ENCODE peak calls at places on chromosomes 13 and 19, in four cellular contexts. O is NB4, N is Peyer's patch, V is fibroblast of pulmonary artery. F is an unnamed sample.

GRCh38 chr19:40705362-40705651 is 11.4 kb downstream of the COQ8B start:
- DNase-seq in O (no peak), V (no peak), N (no peak), F (no peak)

GRCh38 chr19:30518965-30519606 is 146.9 kb downstream of the ZNF536 start:
- DNase-seq in N (no peak), O (no peak), V (no peak), F (no peak)

GRCh38 chr19:47644743-47645499 is 36.0 kb downstream of the BICRA start:
- DNase-seq in O (no peak), N (no peak), V (peak), F (no peak)

GRCh38 chr13:99385940-99386339 is 78.7 kb upstream of the GPR183 start:
- DNase-seq in N (no peak), O (no peak), V (no peak), F (no peak)

GRCh38 chr13:27911499-27911898 is 8.3 kb upstream of the PDX1 start:
- DNase-seq in V (no peak), O (no peak), N (no peak), F (no peak)

GRCh38 chr13:94849254-94849653 is 136.9 kb upstream of the SOX21 start:
- DNase-seq in V (no peak), N (no peak), O (no peak), F (no peak)

GRCh38 chr19:38361633-38362075 is 12.7 kb upstream of the PSMD8 start:
- DNase-seq in V (peak), N (peak), O (peak), F (peak)

GRCh38 chr19:5434970-5435641 is 20.1 kb upstream of the ZNRF4 start:
- DNase-seq in N (no peak), O (no peak), V (peak), F (no peak)

GRCh38 chr19:32483574-32483973 is 78.0 kb downstream of the DPY19L3 start:
- DNase-seq in O (no peak), V (no peak), N (no peak), F (no peak)

GRCh38 chr13:46181799-46182490 is at the start of gene LCP1:
- DNase-seq in O (peak), V (no peak), N (no peak), F (peak)

GRCh38 chr13:110418944-110419343 is 111.9 kb downstream of the COL4A2 start:
- DNase-seq in O (no peak), N (no peak), V (no peak), F (no peak)

GRCh38 chr19:34676697-34677385 is at the start of gene SCGB2B2:
- DNase-seq in V (no peak), N (no peak), O (peak), F (no peak)

GRCh38 chr13:45674908-45675307 is 27.2 kb upstream of the CBY2 start:
- DNase-seq in V (peak), N (no peak), O (no peak), F (no peak)

GRCh38 chr19:30131246-30131645 is 189.2 kb downstream of the URI1 start:
- DNase-seq in V (no peak), N (no peak), O (no peak), F (no peak)

GRCh38 chr13:29591310-29591709 is 4.2 kb downstream of the SLC7A1 start:
- DNase-seq in V (no peak), O (no peak), N (no peak), F (no peak)

GRCh38 chr13:107681611-107682010 is 533.7 kb downstream of the LIG4 start:
- DNase-seq in V (no peak), N (no peak), O (no peak), F (no peak)

GRCh38 chr19:30160426-30160825 is 211.8 kb upstream of the ZNF536 start:
- DNase-seq in O (no peak), V (no peak), N (no peak), F (no peak)

GRCh38 chr13:109569938-109570711 is 216.3 kb downstream of the IRS2 start:
- DNase-seq in V (no peak), O (peak), N (no peak), F (no peak)

GRCh38 chr13:103517768-103518102 is 451.5 kb upstream of the SLC10A2 start:
- DNase-seq in N (no peak), O (no peak), V (no peak), F (no peak)

GRCh38 chr13:113179374-113180230 is 21.2 kb downstream of the PROZ start:
- DNase-seq in V (no peak), O (no peak), N (no peak), F (no peak)

GRCh38 chr19:42529248-42529764 is 1.0 kb upstream of the CEACAM1 start:
- DNase-seq in O (peak), N (peak), V (peak), F (peak)

GRCh38 chr19:40691421-40692211 is 1.2 kb upstream of the NUMBL start:
- DNase-seq in O (peak), N (no peak), V (no peak), F (no peak)

GRCh38 chr19:34067861-34068271 is 104.4 kb upstream of the LSM14A start:
- DNase-seq in N (no peak), O (no peak), V (no peak), F (no peak)

GRCh38 chr19:50719566-50719965 is at the start of gene SHANK1:
- DNase-seq in V (no peak), O (peak), N (no peak), F (no peak)

GRCh38 chr13:44218501-44219240 is 155.0 kb upstream of the SERP2 start:
- DNase-seq in V (peak), O (no peak), N (no peak), F (no peak)

GRCh38 chr13:90302113-90302512 is 1045.4 kb upstream of the MIR17HG start:
- DNase-seq in V (peak), N (no peak), O (no peak), F (no peak)

GRCh38 chr13:45847554-45848224 is 3.9 kb downstream of the SIAH3 start:
- DNase-seq in O (peak), V (peak), N (no peak), F (peak)

GRCh38 chr13:111122056-111122455 is 6.9 kb downstream of the ARHGEF7 start:
- DNase-seq in V (no peak), N (no peak), O (no peak), F (no peak)

GRCh38 chr13:67298297-67298696 is 68.2 kb upstream of the PCDH9 start:
- DNase-seq in N (no peak), O (no peak), V (no peak), F (no peak)

GRCh38 chr19:19488875-19489690 is 26.3 kb downstream of the TSSK6 start:
- DNase-seq in N (peak), O (peak), V (peak), F (peak)
- H3K4me3 ChIP-seq in N (no peak), O (no peak), V (peak), F (peak)

DNA sequence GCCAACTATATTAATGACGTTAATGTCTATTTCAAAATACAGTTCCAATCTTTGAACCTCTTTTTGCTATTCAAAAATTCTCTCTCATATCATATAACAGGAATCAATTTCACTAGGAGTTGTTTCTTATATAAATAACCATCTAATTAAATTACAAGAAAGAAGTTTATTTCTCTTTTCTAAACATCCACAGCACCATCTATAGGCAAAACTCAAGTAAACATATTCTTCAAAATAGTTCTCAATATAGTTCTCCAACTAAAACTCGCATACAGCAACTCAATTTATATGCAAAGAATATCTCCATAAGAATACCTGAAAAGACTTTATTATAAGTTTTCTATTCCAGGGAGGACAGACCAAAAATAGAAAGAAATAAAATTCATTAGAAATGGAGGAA is 65.6 kb downstream of the RBM26 start:
- DNase-seq in O (no peak), N (no peak), V (no peak), F (no peak)
- H3K4me3 ChIP-seq in O (no peak), N (no peak), V (no peak), F (no peak)

DNA sequence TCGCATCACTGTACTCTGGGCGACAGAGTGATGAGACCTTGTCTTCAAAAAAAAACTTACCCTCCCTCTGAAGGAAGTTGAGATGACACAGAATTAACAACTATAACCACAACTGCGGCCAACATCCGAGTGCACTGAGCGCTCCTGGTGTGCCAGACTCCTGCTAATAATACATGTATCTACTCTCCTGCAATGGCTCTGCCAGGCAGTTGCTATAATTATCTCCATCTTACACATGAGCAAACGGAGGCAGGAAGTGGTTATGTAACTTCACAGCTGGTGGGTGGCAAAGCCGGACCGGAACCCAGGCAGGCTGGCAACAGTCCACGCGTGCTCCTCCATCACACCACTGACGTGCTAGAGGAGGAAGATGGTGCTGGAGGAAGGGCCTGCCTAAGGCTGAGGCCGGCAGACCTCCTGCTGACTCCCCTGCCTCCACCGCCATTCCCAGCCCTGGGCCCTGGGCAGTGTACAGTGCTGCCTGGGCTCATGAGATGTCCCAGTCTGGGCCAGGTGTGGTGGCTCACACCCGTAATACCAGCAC is 12.6 kb downstream of the XRCC1 start:
- DNase-seq in V (peak), O (peak), N (no peak), F (peak)
- H3K4me3 ChIP-seq in V (no peak), O (no peak), N (peak), F (peak)

GRCh38 chr13:100392709-100393630 is 195.6 kb downstream of the GGACT start:
- DNase-seq in O (peak), N (no peak), V (peak), F (no peak)
- H3K4me3 ChIP-seq in O (no peak), N (no peak), V (no peak), F (no peak)

GRCh38 chr13:78201411-78201810 is 282.8 kb upstream of the EDNRB start:
- DNase-seq in N (no peak), V (no peak), O (no peak), F (no peak)
- H3K4me3 ChIP-seq in N (no peak), V (no peak), O (no peak), F (no peak)

GRCh38 chr19:12648088-12648487 is 18.5 kb downstream of the MAN2B1 start:
- DNase-seq in N (no peak), O (no peak), V (no peak), F (no peak)
- H3K4me3 ChIP-seq in N (peak), O (no peak), V (peak), F (no peak)

GRCh38 chr19:341386-342127 is 3.0 kb downstream of the MIER2 start:
- DNase-seq in N (no peak), O (no peak), V (no peak), F (no peak)

GRCh38 chr19:342128-342455 is 2.5 kb downstream of the MIER2 start:
- DNase-seq in N (no peak), O (no peak), V (no peak), F (no peak)

GRCh38 chr19:340620-341385 is 3.8 kb downstream of the MIER2 start:
- DNase-seq in O (no peak), V (no peak), N (peak), F (no peak)

GRCh38 chr19:336067-336614 is 8.5 kb downstream of the MIER2 start:
- DNase-seq in V (no peak), O (no peak), N (no peak), F (no peak)

GRCh38 chr19:339262-339887 is 5.2 kb downstream of the MIER2 start:
- DNase-seq in O (no peak), N (peak), V (no peak), F (no peak)
- H3K4me3 ChIP-seq in O (no peak), N (no peak), V (no peak), F (no peak)

GRCh38 chr19:1315470-1316166 is 29.9 kb downstream of the EFNA2 start:
- DNase-seq in O (peak), N (peak), V (peak), F (no peak)
- H3K4me3 ChIP-seq in O (no peak), N (peak), V (no peak), F (no peak)